ENCODE peak calls at places on chromosomes 6 and 20, in seven cellular contexts. F, N, Q, O, I, R and V are unnamed samples.
A peak's percentile ranks its signal among the peaks of the same experiment; 100 is the strongest.

GRCh38 chr20:44038681-44039123 is 124.0 kb downstream of the TOX2 start:
- DNase-seq in O (no peak), R (no peak), I (no peak), F (peak; percentile 2), Q (peak; percentile 39), N (no peak), V (no peak)

GRCh38 chr20:49797292-49797628 is 15.4 kb upstream of the SLC9A8 start:
- DNase-seq in R (no peak), I (no peak), N (no peak), Q (peak; percentile 39), F (no peak), O (no peak), V (no peak)

GRCh38 chr6:128161839-128162238 is 261.0 kb upstream of the THEMIS start:
- DNase-seq in O (no peak), Q (no peak), N (no peak), F (no peak), R (no peak), I (no peak), V (no peak)

GRCh38 chr6:65182681-65183080 is 524.3 kb downstream of the EYS start:
- DNase-seq in R (no peak), F (no peak), N (no peak), O (no peak), Q (no peak), I (no peak), V (peak; percentile 66)

GRCh38 chr6:163334264-163334663 is 80.3 kb upstream of the QKI start:
- DNase-seq in Q (no peak), F (no peak), O (no peak), R (no peak), I (no peak), N (no peak), V (peak; percentile 33)

GRCh38 chr20:8361008-8361652 is 229.1 kb downstream of the PLCB1 start:
- DNase-seq in N (peak; percentile 7), O (no peak), I (no peak), R (no peak), F (no peak), Q (no peak), V (peak; percentile 63)

GRCh38 chr6:128370072-128370471 is 150.3 kb downstream of the PTPRK start:
- DNase-seq in I (no peak), N (no peak), O (no peak), R (no peak), F (no peak), Q (no peak), V (no peak)

GRCh38 chr6:165571721-165572132 is 91.3 kb downstream of the PDE10A start:
- DNase-seq in O (no peak), I (no peak), Q (no peak), N (no peak), F (no peak), R (no peak), V (no peak)

GRCh38 chr20:25294459-25295385 is 46.8 kb downstream of the PYGB start:
- DNase-seq in Q (peak; percentile 66), N (no peak), O (peak; percentile 35), R (no peak), I (peak; percentile 52), F (no peak), V (no peak)

GRCh38 chr6:138182939-138183791 is 21.4 kb downstream of the ARFGEF3 start:
- DNase-seq in N (no peak), R (no peak), I (peak; percentile 24), F (no peak), Q (no peak), O (no peak), V (no peak)

GRCh38 chr6:71268710-71269437 is 19.7 kb upstream of the OGFRL1 start:
- DNase-seq in N (no peak), O (no peak), I (no peak), F (no peak), R (no peak), Q (no peak), V (no peak)

GRCh38 chr6:35602133-35602946 is 86.4 kb downstream of the FKBP5 start:
- DNase-seq in O (no peak), I (no peak), F (peak; percentile 59), Q (no peak), N (peak; percentile 61), R (no peak), V (no peak)

GRCh38 chr6:142165227-142165626 is 18.2 kb downstream of the VTA1 start:
- DNase-seq in N (no peak), F (no peak), O (no peak), Q (no peak), R (no peak), I (no peak), V (no peak)

GRCh38 chr6:109794201-109794926 is 103.3 kb downstream of the FIG4 start:
- DNase-seq in R (no peak), Q (no peak), N (no peak), I (no peak), F (no peak), O (no peak), V (peak; percentile 8)

GRCh38 chr6:15989397-15989796 is 139.5 kb upstream of the MYLIP start:
- DNase-seq in I (no peak), F (no peak), O (no peak), N (no peak), R (no peak), Q (no peak), V (no peak)

GRCh38 chr20:31560094-31560899 is 44.8 kb upstream of the ID1 start:
- DNase-seq in I (peak; percentile 76), O (peak; percentile 59), Q (peak; percentile 82), R (peak; percentile 85), N (peak; percentile 65), F (no peak), V (peak; percentile 79)

DNA sequence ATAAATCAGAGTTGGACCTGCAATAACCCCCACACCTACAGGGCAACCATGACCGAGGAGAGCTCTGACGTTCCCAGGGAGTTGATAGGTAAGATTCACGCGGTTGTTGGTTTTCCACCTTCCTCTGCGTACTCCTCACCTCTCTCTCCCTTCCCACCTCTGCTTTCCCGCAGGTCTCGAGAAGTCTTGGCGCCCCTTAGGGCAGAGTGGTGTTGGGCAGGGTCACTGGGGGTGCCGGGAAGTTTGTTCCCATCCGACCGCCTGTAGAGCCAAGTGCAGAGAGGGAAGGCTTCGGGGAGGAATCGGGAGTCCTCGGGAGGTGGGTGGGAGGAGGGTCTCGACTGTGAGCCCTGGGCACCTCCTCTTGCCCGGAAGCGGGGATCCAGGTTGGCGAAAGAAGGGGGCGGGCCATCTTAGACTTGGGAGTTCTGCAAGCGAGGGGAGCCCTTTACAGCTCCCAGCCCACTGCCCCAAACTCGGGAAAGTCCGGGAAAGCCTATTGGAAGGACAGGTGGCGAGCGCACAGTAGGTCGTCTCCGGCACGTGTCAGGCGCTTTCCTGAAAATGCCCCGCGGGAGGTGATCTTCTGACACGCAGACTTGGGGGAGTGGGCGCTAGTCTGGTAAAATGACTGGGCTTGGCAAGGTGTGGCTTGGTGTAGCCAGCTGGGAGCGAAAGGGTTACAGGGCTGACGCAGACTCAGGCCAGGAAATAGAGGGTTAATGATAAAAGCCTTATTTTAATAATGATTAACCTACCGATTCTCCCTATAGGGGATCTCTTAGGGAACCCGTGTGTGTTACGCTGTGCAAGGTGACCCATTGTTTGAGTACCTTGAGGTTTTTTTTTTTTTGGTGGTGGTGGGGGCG is 808 bp downstream of the CARMIL1 start:
- DNase-seq in N (no peak), I (peak; percentile 26), Q (peak; percentile 65), F (no peak), O (no peak), R (no peak), V (peak; percentile 29)
- H3K4me3 ChIP-seq in N (peak overlapping the region; percentile 71), I (peak overlapping the region; percentile 71), Q (peak overlapping the region; percentile 86), F (peak overlapping the region; percentile 82), O (peak overlapping the region; percentile 87), R (peak overlapping the region; percentile 81), V (peak overlapping the region; percentile 93)

DNA sequence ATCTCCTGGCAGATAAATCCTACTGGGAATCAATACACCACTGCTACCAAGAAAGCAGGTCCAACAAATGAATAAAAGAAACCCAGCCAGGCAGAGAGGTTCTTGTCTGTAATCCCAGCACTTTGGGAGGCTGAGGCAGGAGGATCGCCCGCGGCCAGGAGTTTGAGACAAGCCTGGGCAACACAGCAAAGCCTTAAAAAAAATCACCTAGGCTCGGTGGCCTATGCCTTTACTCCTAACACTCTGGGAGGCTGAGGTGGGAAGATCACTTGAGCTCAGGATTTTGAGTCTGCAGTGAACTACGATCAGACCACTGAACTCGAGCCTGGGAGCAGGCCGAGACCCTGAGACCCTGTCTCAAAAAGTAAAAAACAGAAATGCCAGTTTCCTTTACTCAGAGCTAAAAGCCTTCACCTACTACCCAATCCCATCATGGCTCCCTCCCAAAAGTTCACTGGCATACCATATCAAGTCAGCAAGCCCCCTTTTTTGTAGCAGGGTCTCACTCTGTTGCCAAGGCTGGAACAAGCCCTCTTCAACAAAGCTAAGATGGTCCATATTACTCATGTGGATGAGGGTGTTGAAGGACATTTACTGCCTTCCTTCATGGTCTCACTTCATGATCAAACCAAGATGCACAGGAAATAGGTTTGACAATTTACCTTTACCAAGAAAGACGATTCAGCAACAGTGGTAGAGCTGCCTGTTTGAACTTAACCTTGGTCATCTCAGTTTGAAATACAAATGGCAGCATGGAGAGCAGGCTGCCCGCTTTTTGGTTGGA is 5.3 kb downstream of the SNX5 start:
- DNase-seq in N (no peak), F (no peak), O (no peak), I (no peak), Q (no peak), R (no peak), V (no peak)
- TF ChIP-seq POLR2A in N (no peak), F (no peak), O (no peak), I (no peak), Q (no peak), R (no peak), V (no peak)

DNA sequence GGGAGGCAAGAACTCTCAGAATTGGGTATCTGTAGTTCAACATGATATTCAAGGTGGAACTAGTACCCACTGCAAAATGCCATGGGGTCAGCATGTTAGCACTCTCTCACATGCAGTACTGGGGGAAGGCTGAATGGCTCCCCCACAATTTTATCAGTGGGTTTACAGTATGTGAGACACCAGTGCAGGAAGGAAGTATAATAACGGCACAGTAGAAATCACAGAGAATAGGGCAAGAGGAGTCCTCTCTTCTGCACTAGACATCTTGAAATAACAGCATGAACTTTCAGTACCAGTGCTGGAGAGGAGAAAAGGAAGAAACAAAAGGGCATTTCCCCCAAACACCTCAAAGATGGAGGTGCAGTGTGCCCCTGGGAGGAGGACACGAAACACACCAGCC is 1.5 kb downstream of the SLC35B2 start:
- DNase-seq in R (no peak), O (no peak), Q (no peak), I (no peak), F (no peak), N (no peak), V (no peak)
- H3K36me3 ChIP-seq in R (peaks cover 38% of the 10 kb centered on the region), O (peaks cover 32% of the 10 kb centered on the region), Q (peaks cover 62% of the 10 kb centered on the region), I (peaks cover 4% of the 10 kb centered on the region), F (no peaks in the 10 kb centered on the region), N (peaks cover 6% of the 10 kb centered on the region), V (peaks cover 54% of the 10 kb centered on the region)

GRCh38 chr6:26459023-26459810 is 1.5 kb downstream of the BTN2A1 start:
- DNase-seq in O (no peak), R (no peak), N (no peak), F (no peak), I (no peak), Q (no peak), V (no peak)
- H3K4me3 ChIP-seq in O (peak overlapping the region; percentile 77), R (peak overlapping the region; percentile 80), N (no peak overlapping the region), F (peak overlapping the region; percentile 84), I (no peak overlapping the region), Q (peak overlapping the region; percentile 73), V (no peak overlapping the region)

DNA sequence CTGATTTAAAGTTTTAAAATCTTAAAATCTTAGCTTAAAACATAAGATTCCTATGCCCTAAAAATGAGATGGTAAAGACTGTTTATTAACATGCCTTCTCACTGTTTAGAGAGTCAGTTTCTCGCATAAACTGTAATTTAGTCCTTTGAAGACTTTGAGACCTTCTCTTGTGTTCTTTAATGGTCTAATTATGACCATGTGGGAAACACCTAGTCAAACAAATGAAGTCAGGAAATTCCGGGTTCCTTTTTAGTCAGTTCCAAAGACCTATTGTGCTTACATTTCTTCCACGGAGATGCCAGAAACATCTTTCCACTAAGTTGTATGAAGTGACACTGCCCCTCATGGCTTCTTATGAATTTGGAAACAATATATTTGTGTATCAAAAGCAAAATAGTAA is 64.2 kb upstream of the KIF25 start:
- DNase-seq in F (no peak), Q (no peak), I (no peak), O (no peak), R (no peak), N (no peak), V (no peak)
- TF ChIP-seq POLR2A in F (no peak), Q (no peak), I (no peak), O (no peak), R (no peak), N (no peak), V (no peak)